ENCODE peak calls at places on chromosomes 13 and 19, in eight cellular contexts. One of them, this sample, is unnamed.

GRCh38 chr13:35389535-35389934 is 87.0 kb downstream of the MAB21L1 start:
- DNase-seq in stomach: no peak
- DNase-seq in Panc1: no peak
- DNase-seq in breast epithelium: no peak
- DNase-seq in GM23338: no peak
- DNase-seq in vagina: no peak
- DNase-seq in SK-N-MC: no peak
- DNase-seq in transverse colon: no peak
- DNase-seq in this sample: no peak

GRCh38 chr19:17944301-17944700 is 11.5 kb downstream of the CCDC124 start:
- DNase-seq in stomach: no peak
- DNase-seq in Panc1: no peak
- DNase-seq in breast epithelium: no peak
- DNase-seq in GM23338: no peak
- DNase-seq in vagina: no peak
- DNase-seq in SK-N-MC: no peak
- DNase-seq in transverse colon: no peak
- DNase-seq in this sample: no peak

GRCh38 chr19:36245210-36246005 is 30.5 kb downstream of the ZNF146 start:
- DNase-seq in stomach: no peak
- DNase-seq in Panc1: no peak
- DNase-seq in breast epithelium: no peak
- DNase-seq in GM23338: peak
- DNase-seq in vagina: no peak
- DNase-seq in SK-N-MC: no peak
- DNase-seq in transverse colon: no peak
- DNase-seq in this sample: no peak

GRCh38 chr13:94178625-94179244 is 300.7 kb downstream of the DCT start:
- DNase-seq in stomach: no peak
- DNase-seq in Panc1: no peak
- DNase-seq in breast epithelium: no peak
- DNase-seq in GM23338: no peak
- DNase-seq in vagina: no peak
- DNase-seq in SK-N-MC: no peak
- DNase-seq in transverse colon: no peak
- DNase-seq in this sample: no peak

GRCh38 chr19:53971608-53972007 is 8.9 kb downstream of the CACNG8 start:
- DNase-seq in stomach: no peak
- DNase-seq in Panc1: no peak
- DNase-seq in breast epithelium: no peak
- DNase-seq in GM23338: peak
- DNase-seq in vagina: no peak
- DNase-seq in SK-N-MC: no peak
- DNase-seq in transverse colon: no peak
- DNase-seq in this sample: no peak

GRCh38 chr19:44789943-44790467 is 12.3 kb downstream of the CBLC start:
- DNase-seq in stomach: no peak
- DNase-seq in Panc1: no peak
- DNase-seq in breast epithelium: no peak
- DNase-seq in GM23338: no peak
- DNase-seq in vagina: no peak
- DNase-seq in SK-N-MC: no peak
- DNase-seq in transverse colon: no peak
- DNase-seq in this sample: no peak

GRCh38 chr13:73451120-73452029 is 392.6 kb downstream of the KLF5 start:
- DNase-seq in stomach: no peak
- DNase-seq in Panc1: no peak
- DNase-seq in breast epithelium: no peak
- DNase-seq in GM23338: no peak
- DNase-seq in vagina: no peak
- DNase-seq in SK-N-MC: no peak
- DNase-seq in transverse colon: peak
- DNase-seq in this sample: no peak

GRCh38 chr13:105960326-105960725 is 575.1 kb downstream of the EFNB2 start:
- DNase-seq in stomach: no peak
- DNase-seq in Panc1: no peak
- DNase-seq in breast epithelium: no peak
- DNase-seq in GM23338: no peak
- DNase-seq in vagina: peak
- DNase-seq in SK-N-MC: no peak
- DNase-seq in transverse colon: no peak
- DNase-seq in this sample: no peak

GRCh38 chr13:72884111-72884510 is 102.2 kb downstream of the PIBF1 start:
- DNase-seq in stomach: no peak
- DNase-seq in Panc1: no peak
- DNase-seq in breast epithelium: no peak
- DNase-seq in GM23338: no peak
- DNase-seq in vagina: no peak
- DNase-seq in SK-N-MC: no peak
- DNase-seq in transverse colon: no peak
- DNase-seq in this sample: no peak

GRCh38 chr13:65292488-65292901 is 1937.6 kb downstream of the PCDH9 start:
- DNase-seq in stomach: no peak
- DNase-seq in Panc1: no peak
- DNase-seq in breast epithelium: no peak
- DNase-seq in GM23338: peak
- DNase-seq in vagina: no peak
- DNase-seq in SK-N-MC: no peak
- DNase-seq in transverse colon: no peak
- DNase-seq in this sample: no peak

GRCh38 chr19:16702123-16702522 is 17.5 kb upstream of the NWD1 start:
- DNase-seq in stomach: no peak
- DNase-seq in Panc1: no peak
- DNase-seq in breast epithelium: peak
- DNase-seq in GM23338: no peak
- DNase-seq in vagina: no peak
- DNase-seq in SK-N-MC: peak
- DNase-seq in transverse colon: no peak
- DNase-seq in this sample: no peak

GRCh38 chr19:10773969-10774368 is 56.1 kb downstream of the DNM2 start:
- DNase-seq in stomach: no peak
- DNase-seq in Panc1: no peak
- DNase-seq in breast epithelium: no peak
- DNase-seq in GM23338: no peak
- DNase-seq in vagina: no peak
- DNase-seq in SK-N-MC: no peak
- DNase-seq in transverse colon: no peak
- DNase-seq in this sample: no peak

GRCh38 chr13:87524775-87525174 is 146.4 kb upstream of the SLITRK5 start:
- DNase-seq in stomach: no peak
- DNase-seq in Panc1: no peak
- DNase-seq in breast epithelium: no peak
- DNase-seq in GM23338: no peak
- DNase-seq in vagina: no peak
- DNase-seq in SK-N-MC: no peak
- DNase-seq in transverse colon: no peak
- DNase-seq in this sample: no peak

GRCh38 chr13:80033286-80033685 is 307.6 kb downstream of the SPRY2 start:
- DNase-seq in stomach: no peak
- DNase-seq in Panc1: no peak
- DNase-seq in breast epithelium: no peak
- DNase-seq in GM23338: no peak
- DNase-seq in vagina: no peak
- DNase-seq in SK-N-MC: no peak
- DNase-seq in transverse colon: no peak
- DNase-seq in this sample: no peak

GRCh38 chr19:46916971-46917370 is 56.2 kb downstream of the ARHGAP35 start:
- DNase-seq in stomach: no peak
- DNase-seq in Panc1: no peak
- DNase-seq in breast epithelium: no peak
- DNase-seq in GM23338: no peak
- DNase-seq in vagina: no peak
- DNase-seq in SK-N-MC: no peak
- DNase-seq in transverse colon: no peak
- DNase-seq in this sample: no peak

GRCh38 chr13:28093871-28094270 is 6.5 kb downstream of the FLT3 start:
- DNase-seq in stomach: no peak
- DNase-seq in Panc1: no peak
- DNase-seq in breast epithelium: no peak
- DNase-seq in GM23338: no peak
- DNase-seq in vagina: no peak
- DNase-seq in SK-N-MC: no peak
- DNase-seq in transverse colon: no peak
- DNase-seq in this sample: no peak

GRCh38 chr19:827314-827709 is 325 bp upstream of the AZU1 start:
- DNase-seq in stomach: no peak
- DNase-seq in Panc1: no peak
- DNase-seq in breast epithelium: no peak
- DNase-seq in GM23338: no peak
- DNase-seq in vagina: no peak
- DNase-seq in SK-N-MC: no peak
- DNase-seq in transverse colon: no peak
- DNase-seq in this sample: no peak

GRCh38 chr19:10036601-10037071 is 23.4 kb downstream of the RDH8 start:
- DNase-seq in stomach: no peak
- DNase-seq in Panc1: no peak
- DNase-seq in breast epithelium: no peak
- DNase-seq in GM23338: no peak
- DNase-seq in vagina: no peak
- DNase-seq in SK-N-MC: no peak
- DNase-seq in transverse colon: no peak
- DNase-seq in this sample: no peak

GRCh38 chr19:45876161-45876410 is 9.9 kb downstream of the IRF2BP1 start:
- DNase-seq in stomach: no peak
- DNase-seq in Panc1: no peak
- DNase-seq in breast epithelium: no peak
- DNase-seq in GM23338: no peak
- DNase-seq in vagina: no peak
- DNase-seq in SK-N-MC: no peak
- DNase-seq in transverse colon: no peak
- DNase-seq in this sample: no peak

GRCh38 chr13:111153977-111154332 is 38.8 kb downstream of the ARHGEF7 start:
- DNase-seq in stomach: no peak
- DNase-seq in Panc1: no peak
- DNase-seq in breast epithelium: no peak
- DNase-seq in GM23338: peak
- DNase-seq in vagina: no peak
- DNase-seq in SK-N-MC: no peak
- DNase-seq in transverse colon: peak
- DNase-seq in this sample: no peak
- TF ChIP-seq POLR2AphosphoS5 in stomach: no peak
- TF ChIP-seq POLR2AphosphoS5 in Panc1: no peak
- TF ChIP-seq POLR2AphosphoS5 in breast epithelium: no peak
- TF ChIP-seq POLR2AphosphoS5 in GM23338: no peak
- TF ChIP-seq POLR2AphosphoS5 in vagina: no peak
- TF ChIP-seq POLR2AphosphoS5 in SK-N-MC: no peak
- TF ChIP-seq POLR2AphosphoS5 in transverse colon: peak
- TF ChIP-seq POLR2AphosphoS5 in this sample: no peak

GRCh38 chr19:50432221-50432626 is 468 bp upstream of the MYBPC2 start:
- DNase-seq in stomach: no peak
- DNase-seq in Panc1: no peak
- DNase-seq in breast epithelium: no peak
- DNase-seq in GM23338: peak
- DNase-seq in vagina: no peak
- DNase-seq in SK-N-MC: no peak
- DNase-seq in transverse colon: no peak
- DNase-seq in this sample: no peak

GRCh38 chr19:50432658-50433057 is at the start of gene MYBPC2:
- DNase-seq in stomach: peak
- DNase-seq in Panc1: no peak
- DNase-seq in breast epithelium: no peak
- DNase-seq in GM23338: peak
- DNase-seq in vagina: no peak
- DNase-seq in SK-N-MC: no peak
- DNase-seq in transverse colon: peak
- DNase-seq in this sample: no peak

GRCh38 chr19:50430888-50431342 is 1.8 kb upstream of the MYBPC2 start:
- DNase-seq in stomach: no peak
- DNase-seq in Panc1: no peak
- DNase-seq in breast epithelium: no peak
- DNase-seq in GM23338: peak
- DNase-seq in vagina: no peak
- DNase-seq in SK-N-MC: no peak
- DNase-seq in transverse colon: no peak
- DNase-seq in this sample: no peak

GRCh38 chr19:50433201-50434180 is 799 bp downstream of the MYBPC2 start:
- DNase-seq in stomach: no peak
- DNase-seq in Panc1: no peak
- DNase-seq in breast epithelium: no peak
- DNase-seq in GM23338: no peak
- DNase-seq in vagina: no peak
- DNase-seq in SK-N-MC: no peak
- DNase-seq in transverse colon: no peak
- DNase-seq in this sample: no peak

GRCh38 chr19:50431343-50432220 is 1.1 kb upstream of the MYBPC2 start:
- DNase-seq in stomach: peak
- DNase-seq in Panc1: no peak
- DNase-seq in breast epithelium: peak
- DNase-seq in GM23338: peak
- DNase-seq in vagina: no peak
- DNase-seq in SK-N-MC: peak
- DNase-seq in transverse colon: peak
- DNase-seq in this sample: peak
- TF ChIP-seq POLR2AphosphoS5 in stomach: no peak
- TF ChIP-seq POLR2AphosphoS5 in Panc1: no peak
- TF ChIP-seq POLR2AphosphoS5 in breast epithelium: peak
- TF ChIP-seq POLR2AphosphoS5 in GM23338: peak
- TF ChIP-seq POLR2AphosphoS5 in vagina: no peak
- TF ChIP-seq POLR2AphosphoS5 in SK-N-MC: no peak
- TF ChIP-seq POLR2AphosphoS5 in transverse colon: peak
- TF ChIP-seq POLR2AphosphoS5 in this sample: peak

GRCh38 chr13:85543144-85543543 is 256.1 kb downstream of the SLITRK6 start:
- DNase-seq in stomach: no peak
- DNase-seq in Panc1: no peak
- DNase-seq in breast epithelium: no peak
- DNase-seq in GM23338: no peak
- DNase-seq in vagina: no peak
- DNase-seq in SK-N-MC: peak
- DNase-seq in transverse colon: no peak
- DNase-seq in this sample: no peak
- TF ChIP-seq POLR2AphosphoS5 in stomach: no peak
- TF ChIP-seq POLR2AphosphoS5 in Panc1: no peak
- TF ChIP-seq POLR2AphosphoS5 in breast epithelium: no peak
- TF ChIP-seq POLR2AphosphoS5 in GM23338: no peak
- TF ChIP-seq POLR2AphosphoS5 in vagina: no peak
- TF ChIP-seq POLR2AphosphoS5 in SK-N-MC: no peak
- TF ChIP-seq POLR2AphosphoS5 in transverse colon: no peak
- TF ChIP-seq POLR2AphosphoS5 in this sample: no peak

GRCh38 chr19:14091086-14091884 is 734 bp upstream of the SAMD1 start:
- DNase-seq in stomach: no peak
- DNase-seq in Panc1: no peak
- DNase-seq in breast epithelium: peak
- DNase-seq in GM23338: peak
- DNase-seq in vagina: no peak
- DNase-seq in SK-N-MC: no peak
- DNase-seq in transverse colon: peak
- DNase-seq in this sample: peak

GRCh38 chr19:14089662-14090508 is 666 bp downstream of the SAMD1 start:
- DNase-seq in stomach: peak
- DNase-seq in Panc1: no peak
- DNase-seq in breast epithelium: no peak
- DNase-seq in GM23338: peak
- DNase-seq in vagina: no peak
- DNase-seq in SK-N-MC: no peak
- DNase-seq in transverse colon: peak
- DNase-seq in this sample: peak

GRCh38 chr19:14091885-14092462 is 1.4 kb upstream of the SAMD1 start:
- DNase-seq in stomach: no peak
- DNase-seq in Panc1: no peak
- DNase-seq in breast epithelium: no peak
- DNase-seq in GM23338: peak
- DNase-seq in vagina: no peak
- DNase-seq in SK-N-MC: no peak
- DNase-seq in transverse colon: no peak
- DNase-seq in this sample: peak

GRCh38 chr19:14089412-14089661 is 1.2 kb downstream of the SAMD1 start:
- DNase-seq in stomach: no peak
- DNase-seq in Panc1: no peak
- DNase-seq in breast epithelium: no peak
- DNase-seq in GM23338: peak
- DNase-seq in vagina: no peak
- DNase-seq in SK-N-MC: no peak
- DNase-seq in transverse colon: no peak
- DNase-seq in this sample: no peak

GRCh38 chr19:14090509-14091085 is at the start of gene SAMD1:
- DNase-seq in stomach: peak
- DNase-seq in Panc1: no peak
- DNase-seq in breast epithelium: peak
- DNase-seq in GM23338: peak
- DNase-seq in vagina: no peak
- DNase-seq in SK-N-MC: no peak
- DNase-seq in transverse colon: peak
- DNase-seq in this sample: peak
- TF ChIP-seq POLR2AphosphoS5 in stomach: no peak
- TF ChIP-seq POLR2AphosphoS5 in Panc1: no peak
- TF ChIP-seq POLR2AphosphoS5 in breast epithelium: no peak
- TF ChIP-seq POLR2AphosphoS5 in GM23338: no peak
- TF ChIP-seq POLR2AphosphoS5 in vagina: no peak
- TF ChIP-seq POLR2AphosphoS5 in SK-N-MC: no peak
- TF ChIP-seq POLR2AphosphoS5 in transverse colon: no peak
- TF ChIP-seq POLR2AphosphoS5 in this sample: no peak

This sample was measured in spleen.